ENCODE peak calls at places on chromosomes 3 and 15, in four cellular contexts. L is lower leg skin, Z is NCI-H2081 treated with DMSO at 0.1 percent for 48 hours, B is hepatocyte. D is an unnamed sample.
A peak's percentile ranks its signal among the peaks of the same experiment; 100 is the strongest.

GRCh38 chr15:33844597-33844996 is 123.7 kb upstream of the CHRM5 start:
- DNase-seq in L (no peak), Z (no peak), B (no peak), D (no peak)

GRCh38 chr3:54966979-54967378 is 39.1 kb upstream of the LRTM1 start:
- DNase-seq in L (no peak), Z (no peak), B (peak; percentile 21), D (no peak)

GRCh38 chr15:74402873-74403589 is 30.7 kb downstream of the SEMA7A start:
- DNase-seq in L (no peak), Z (no peak), B (no peak), D (no peak)

GRCh38 chr3:124297062-124297980 is 305.4 kb upstream of the ROPN1 start:
- DNase-seq in L (no peak), Z (no peak), B (no peak), D (no peak)

GRCh38 chr15:55587321-55588069 is 650 bp downstream of the PYGO1 start:
- DNase-seq in L (no peak), Z (no peak), B (peak; percentile 63), D (no peak)

GRCh38 chr15:52679232-52680040 is at the start of gene ATOSA:
- DNase-seq in L (peak; percentile 98), Z (peak; percentile 63), B (peak; percentile 94), D (peak; percentile 94)

GRCh38 chr3:36196058-36196457 is 184.2 kb upstream of the STAC start:
- DNase-seq in L (no peak), Z (no peak), B (no peak), D (no peak)

GRCh38 chr15:31867536-31868442 is 162.5 kb upstream of the CHRNA7 start:
- DNase-seq in L (peak; percentile 90), Z (peak; percentile 26), B (peak; percentile 69), D (no peak)

GRCh38 chr15:82680200-82681102 is 29.2 kb downstream of the AP3B2 start:
- DNase-seq in L (no peak), Z (peak; percentile 10), B (peak; percentile 93), D (no peak)

GRCh38 chr3:32404714-32405113 is 13.1 kb downstream of the CMTM7 start:
- DNase-seq in L (peak; percentile 37), Z (no peak), B (no peak), D (no peak)

GRCh38 chr3:125108833-125109540 is 53.2 kb upstream of the HEG1 start:
- DNase-seq in L (no peak), Z (no peak), B (no peak), D (no peak)

GRCh38 chr15:97684249-97684648 is 276.3 kb upstream of the ARRDC4 start:
- DNase-seq in L (no peak), Z (peak; percentile 43), B (no peak), D (no peak)

GRCh38 chr15:71250936-71251468 is 135.7 kb downstream of the THSD4 start:
- DNase-seq in L (no peak), Z (no peak), B (no peak), D (no peak)

GRCh38 chr3:183428140-183429023 is at the start of gene MCF2L2:
- DNase-seq in L (peak; percentile 86), Z (peak; percentile 45), B (peak; percentile 69), D (no peak)

GRCh38 chr15:40844543-40844981 is 714 bp downstream of the SPINT1 start:
- DNase-seq in L (no peak), Z (no peak), B (peak; percentile 50), D (no peak)

GRCh38 chr3:56792201-56792600 is 9.5 kb downstream of the ARHGEF3 start:
- DNase-seq in L (peak; percentile 29), Z (no peak), B (no peak), D (no peak)

GRCh38 chr3:24237971-24238767 is 256.5 kb downstream of the THRB start:
- DNase-seq in L (no peak), Z (no peak), B (peak; percentile 80), D (peak; percentile 36)

GRCh38 chr3:50292924-50293801 is 934 bp upstream of the IFRD2 start:
- DNase-seq in L (peak; percentile 88), Z (no peak), B (no peak), D (peak; percentile 62)

GRCh38 chr3:70272798-70273197 is 39.6 kb downstream of the MDFIC2 start:
- DNase-seq in L (no peak), Z (no peak), B (no peak), D (no peak)

GRCh38 chr3:194537732-194538247 is 51.0 kb upstream of the ATP13A3 start:
- DNase-seq in L (no peak), Z (peak; percentile 60), B (no peak), D (peak; percentile 7)

GRCh38 chr3:181705081-181705480 is 6.6 kb upstream of the SOX2 start:
- DNase-seq in L (no peak), Z (no peak), B (no peak), D (no peak)

GRCh38 chr3:112302061-112302830 is 8.2 kb upstream of the SLC9C1 start:
- DNase-seq in L (no peak), Z (no peak), B (peak; percentile 79), D (no peak)

GRCh38 chr3:185353225-185353624 is 9.7 kb upstream of the MAP3K13 start:
- DNase-seq in L (no peak), Z (no peak), B (no peak), D (no peak)

GRCh38 chr3:264394-265156 is 68.0 kb downstream of the CHL1 start:
- DNase-seq in L (no peak), Z (no peak), B (peak; percentile 41), D (no peak)

GRCh38 chr15:57696146-57696545 is 10.4 kb upstream of the POLR2M start:
- DNase-seq in L (no peak), Z (no peak), B (no peak), D (no peak)

GRCh38 chr3:146161725-146162047 is 702 bp upstream of the PLOD2 start:
- DNase-seq in L (peak; percentile 85), Z (no peak), B (peak; percentile 59), D (no peak)

GRCh38 chr15:43488790-43489585 is 4.0 kb downstream of the TP53BP1 start:
- DNase-seq in L (no peak), Z (no peak), B (no peak), D (no peak)